ENCODE peak calls at places on chromosomes 12 and 14, in seven cellular contexts. Q is NCI-H1092, I is epithelial cell of esophagus, F is HT-29, G is HCEC 1CT, A is LoVo, L is ELR. D is an unnamed sample.

GRCh38 chr12:130796985-130797686 is 41.9 kb downstream of the STX2 start:
- DNase-seq in Q (no peak), I (no peak), F (no peak), G (no peak), A (no peak), L (no peak), D (no peak)

GRCh38 chr12:10537721-10538120 is 32.0 kb downstream of the EIF2S3B start:
- DNase-seq in Q (no peak), I (no peak), F (no peak), G (no peak), A (no peak), L (no peak), D (no peak)

GRCh38 chr12:43444940-43445564 is 107.0 kb downstream of the ADAMTS20 start:
- DNase-seq in Q (peak), I (peak), F (peak), G (peak), A (peak), L (peak), D (peak)

GRCh38 chr12:28550757-28551381 is 360.6 kb downstream of the CCDC91 start:
- DNase-seq in Q (no peak), I (peak), F (peak), G (peak), A (no peak), L (peak), D (no peak)

GRCh38 chr14:37658174-37658573 is 62.7 kb downstream of the TTC6 start:
- DNase-seq in Q (peak), I (no peak), F (peak), G (no peak), A (no peak), L (no peak), D (no peak)

GRCh38 chr12:125989716-125990115 is 924.5 kb downstream of the AACS start:
- DNase-seq in Q (no peak), I (no peak), F (no peak), G (no peak), A (no peak), L (no peak), D (no peak)

GRCh38 chr12:114213055-114213561 is 192.8 kb downstream of the TBX5 start:
- DNase-seq in Q (peak), I (no peak), F (peak), G (no peak), A (no peak), L (peak), D (peak)

GRCh38 chr12:87720967-87721366 is 308.2 kb downstream of the C12orf50 start:
- DNase-seq in Q (no peak), I (no peak), F (no peak), G (no peak), A (no peak), L (no peak), D (no peak)

GRCh38 chr14:78310263-78310662 is 140.1 kb downstream of the NRXN3 start:
- DNase-seq in Q (peak), I (no peak), F (no peak), G (no peak), A (no peak), L (no peak), D (no peak)

GRCh38 chr12:43221216-43221615 is 330.8 kb downstream of the ADAMTS20 start:
- DNase-seq in Q (no peak), I (no peak), F (no peak), G (no peak), A (no peak), L (no peak), D (no peak)

GRCh38 chr12:55682087-55682796 is 25.5 kb downstream of the ITGA7 start:
- DNase-seq in Q (no peak), I (no peak), F (peak), G (no peak), A (peak), L (no peak), D (no peak)

GRCh38 chr12:78938341-78939084 is 73.9 kb downstream of the SYT1 start:
- DNase-seq in Q (peak), I (no peak), F (peak), G (no peak), A (no peak), L (no peak), D (no peak)

GRCh38 chr14:35747379-35747778 is 61.7 kb downstream of the RALGAPA1 start:
- DNase-seq in Q (no peak), I (no peak), F (no peak), G (no peak), A (no peak), L (no peak), D (no peak)

GRCh38 chr14:99728981-99729451 is 44.9 kb downstream of the CYP46A1 start:
- DNase-seq in Q (no peak), I (no peak), F (no peak), G (no peak), A (no peak), L (no peak), D (no peak)

GRCh38 chr12:54606556-54606955 is 18.1 kb upstream of the PPP1R1A start:
- DNase-seq in Q (no peak), I (no peak), F (no peak), G (no peak), A (no peak), L (no peak), D (no peak)

GRCh38 chr14:105894125-105894977 is 368.0 kb downstream of the TMEM121 start:
- DNase-seq in Q (no peak), I (no peak), F (no peak), G (no peak), A (no peak), L (no peak), D (no peak)

GRCh38 chr12:116954700-116955381 is 44.1 kb downstream of the FBXW8 start:
- DNase-seq in Q (no peak), I (no peak), F (no peak), G (no peak), A (no peak), L (no peak), D (no peak)

GRCh38 chr12:24909667-24910066 is 39.2 kb downstream of the BCAT1 start:
- DNase-seq in Q (no peak), I (peak), F (no peak), G (peak), A (peak), L (peak), D (no peak)

GRCh38 chr12:3834774-3835173 is 38.4 kb downstream of the PARP11 start:
- DNase-seq in Q (no peak), I (no peak), F (no peak), G (no peak), A (no peak), L (no peak), D (no peak)

GRCh38 chr14:94132285-94132887 is 3.0 kb upstream of the IFI27L2 start:
- DNase-seq in Q (peak), I (peak), F (peak), G (peak), A (peak), L (peak), D (peak)

GRCh38 chr12:132453361-132454133 is 36.4 kb upstream of the FBRSL1 start:
- DNase-seq in Q (no peak), I (no peak), F (peak), G (no peak), A (no peak), L (peak), D (no peak)

GRCh38 chr12:51242150-51242549 is 3.5 kb downstream of the DAZAP2 start:
- DNase-seq in Q (no peak), I (no peak), F (no peak), G (no peak), A (no peak), L (no peak), D (no peak)

GRCh38 chr12:98582093-98582492 is 11.4 kb upstream of the SLC25A3 start:
- DNase-seq in Q (no peak), I (no peak), F (no peak), G (peak), A (no peak), L (peak), D (no peak)

GRCh38 chr12:37547611-37548010 is 769.0 kb upstream of the ALG10B start:
- DNase-seq in Q (no peak), I (no peak), F (no peak), G (no peak), A (no peak), L (no peak), D (no peak)

GRCh38 chr12:49502590-49502989 is 36.2 kb upstream of the KCNH3 start:
- DNase-seq in Q (no peak), I (peak), F (no peak), G (peak), A (no peak), L (peak), D (no peak)

GRCh38 chr12:51217968-51218606 is at the start of gene POU6F1:
- DNase-seq in Q (peak), I (peak), F (peak), G (peak), A (peak), L (peak), D (peak)

GRCh38 chr12:42129595-42130204 is 15.0 kb downstream of the GXYLT1 start:
- DNase-seq in Q (no peak), I (peak), F (peak), G (peak), A (peak), L (peak), D (no peak)

GRCh38 chr14:102138935-102139247 is 806 bp upstream of the WDR20 start:
- DNase-seq in Q (no peak), I (no peak), F (peak), G (peak), A (no peak), L (no peak), D (no peak)

GRCh38 chr14:75303415-75303814 is 24.8 kb downstream of the FOS start:
- DNase-seq in Q (peak), I (peak), F (peak), G (peak), A (peak), L (peak), D (no peak)